ENCODE peak calls at places on chromosomes 16 and 17, in ten cellular contexts. R is astrocyte of the cerebellum, Y is thoracic aorta, Q is A549, L is PC-3, M is fibroblast of mammary gland, I is AG10803, H is GM13976, W is H1, N is fibroblast of lung. A is an unnamed sample.

GRCh38 chr17:34110315-34110714 is 144.8 kb upstream of the CCL2 start:
- DNase-seq in R (no peak), Y (no peak), Q (no peak), L (no peak), M (no peak), I (no peak), H (no peak), W (no peak), N (no peak), A (no peak)

GRCh38 chr16:83973581-83974385 is 5.7 kb downstream of the NECAB2 start:
- DNase-seq in R (no peak), Y (no peak), Q (no peak), L (no peak), M (no peak), I (no peak), H (no peak), W (no peak), N (no peak), A (no peak)

GRCh38 chr17:17848311-17848710 is 11.5 kb upstream of the SREBF1 start:
- DNase-seq in R (no peak), Y (no peak), Q (no peak), L (no peak), M (no peak), I (no peak), H (no peak), W (no peak), N (no peak), A (no peak)

GRCh38 chr16:15055141-15056053 is 477 bp downstream of the NTAN1 start:
- DNase-seq in R (no peak), Y (no peak), Q (peak; percentile 30), L (peak; percentile 9), M (peak; percentile 30), I (peak; percentile 34), H (no peak), W (no peak), N (no peak), A (peak; percentile 79)

GRCh38 chr17:45222994-45223540 is 1.4 kb downstream of the FMNL1 start:
- DNase-seq in R (no peak), Y (no peak), Q (no peak), L (no peak), M (no peak), I (no peak), H (no peak), W (no peak), N (no peak), A (no peak)

GRCh38 chr16:73847090-73847489 is 449.5 kb upstream of the PSMD7 start:
- DNase-seq in R (no peak), Y (no peak), Q (no peak), L (no peak), M (no peak), I (no peak), H (no peak), W (no peak), N (no peak), A (no peak)

GRCh38 chr17:173064-173911 is 8.2 kb downstream of the DOC2B start:
- DNase-seq in R (no peak), Y (no peak), Q (no peak), L (no peak), M (no peak), I (no peak), H (no peak), W (no peak), N (no peak), A (no peak)

GRCh38 chr17:64777413-64778101 is 115.5 kb upstream of the SMURF2 start:
- DNase-seq in R (no peak), Y (no peak), Q (no peak), L (no peak), M (no peak), I (no peak), H (peak; percentile 41), W (no peak), N (no peak), A (no peak)

GRCh38 chr16:12257926-12258561 is 281.5 kb downstream of the SNX29 start:
- DNase-seq in R (no peak), Y (no peak), Q (no peak), L (peak; percentile 12), M (no peak), I (no peak), H (no peak), W (no peak), N (no peak), A (no peak)

DNA sequence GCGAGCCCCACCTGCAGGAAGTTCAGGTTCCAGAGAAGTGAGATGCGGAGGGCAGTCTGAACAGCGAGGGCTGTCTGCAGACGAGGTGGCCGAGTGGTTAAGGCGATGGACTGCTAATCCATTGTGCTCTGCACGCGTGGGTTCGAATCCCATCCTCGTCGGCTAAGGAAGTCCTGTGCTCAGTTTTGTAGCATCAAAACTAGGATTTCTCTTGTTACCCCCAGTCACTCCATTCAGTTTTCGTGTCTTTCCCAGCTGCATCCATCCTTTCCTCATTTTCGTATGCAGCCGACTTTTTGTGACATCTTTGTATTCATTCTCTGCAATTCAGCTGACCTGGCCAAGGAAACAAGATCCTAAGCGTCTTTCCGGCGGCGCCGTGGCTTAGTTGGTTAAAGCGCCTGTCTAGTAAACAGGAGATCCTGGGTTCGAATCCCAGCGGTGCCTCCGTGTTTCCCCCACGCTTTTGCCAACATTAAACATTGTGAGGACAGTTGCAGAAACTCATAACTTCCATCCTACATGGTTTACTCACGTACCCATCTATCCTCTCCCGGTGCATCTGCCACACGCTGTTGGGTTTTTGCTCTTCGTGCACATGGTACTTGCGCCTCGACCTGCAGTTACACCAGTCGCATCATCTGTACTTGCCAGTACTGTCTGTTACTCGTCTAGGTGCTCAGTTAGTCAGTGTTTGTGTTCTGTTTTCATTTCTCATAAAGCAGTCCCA is 3.0 kb downstream of the BORCS6 start:
- DNase-seq in R (peak; percentile 91), Y (peak; percentile 81), Q (peak; percentile 91), L (peak; percentile 95), M (peak; percentile 95), I (peak; percentile 96), H (peak; percentile 79), W (peak; percentile 92), N (peak; percentile 93), A (peak; percentile 97)
- TF ChIP-seq CTCF in R (peak; percentile 45), Y (no peak), Q (peak; percentile 20), L (peak; percentile 34), M (peak; percentile 38), I (peak; percentile 52), H (peak; percentile 55), W (no peak), N (peak; percentile 42), A (no peak)

GRCh38 chr17:78345791-78346494 is 13.9 kb downstream of the SOCS3 start:
- DNase-seq in R (no peak), Y (no peak), Q (no peak), L (no peak), M (no peak), I (no peak), H (no peak), W (no peak), N (no peak), A (no peak)

GRCh38 chr17:78344666-78345065 is 15.2 kb downstream of the SOCS3 start:
- DNase-seq in R (no peak), Y (no peak), Q (no peak), L (no peak), M (no peak), I (no peak), H (no peak), W (no peak), N (no peak), A (no peak)

GRCh38 chr17:78343433-78344201 is 16.3 kb downstream of the SOCS3 start:
- DNase-seq in R (no peak), Y (no peak), Q (no peak), L (no peak), M (no peak), I (no peak), H (no peak), W (no peak), N (no peak), A (peak; percentile 83)

GRCh38 chr17:78346605-78347250 is 13.1 kb downstream of the SOCS3 start:
- DNase-seq in R (no peak), Y (no peak), Q (no peak), L (peak; percentile 60), M (peak; percentile 52), I (no peak), H (no peak), W (no peak), N (no peak), A (no peak)

DNA sequence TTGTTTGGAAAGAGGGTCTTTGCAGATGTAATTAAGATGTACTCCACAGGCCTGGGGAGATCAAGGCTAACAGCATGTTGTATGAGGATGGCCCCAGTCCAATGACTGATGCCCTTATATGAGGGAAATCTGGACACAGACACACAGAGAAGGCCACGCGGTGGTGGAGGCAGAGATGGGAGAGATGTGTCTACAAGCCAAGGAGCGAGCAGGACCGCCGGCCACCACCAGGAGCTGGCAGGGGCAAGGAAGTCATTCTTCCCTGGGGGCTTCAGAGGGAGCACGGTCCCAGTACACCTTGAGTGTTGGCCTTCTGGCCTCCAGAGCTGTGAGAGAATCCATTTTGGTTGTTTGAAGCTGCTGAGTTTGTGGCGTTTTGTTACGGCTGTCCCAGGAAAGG is 14.7 kb downstream of the SOCS3 start:
- DNase-seq in R (no peak), Y (no peak), Q (no peak), L (no peak), M (no peak), I (no peak), H (no peak), W (no peak), N (no peak), A (no peak)
- TF ChIP-seq CTCF in R (no peak), Y (no peak), Q (no peak), L (no peak), M (no peak), I (no peak), H (no peak), W (no peak), N (no peak), A (no peak)

DNA sequence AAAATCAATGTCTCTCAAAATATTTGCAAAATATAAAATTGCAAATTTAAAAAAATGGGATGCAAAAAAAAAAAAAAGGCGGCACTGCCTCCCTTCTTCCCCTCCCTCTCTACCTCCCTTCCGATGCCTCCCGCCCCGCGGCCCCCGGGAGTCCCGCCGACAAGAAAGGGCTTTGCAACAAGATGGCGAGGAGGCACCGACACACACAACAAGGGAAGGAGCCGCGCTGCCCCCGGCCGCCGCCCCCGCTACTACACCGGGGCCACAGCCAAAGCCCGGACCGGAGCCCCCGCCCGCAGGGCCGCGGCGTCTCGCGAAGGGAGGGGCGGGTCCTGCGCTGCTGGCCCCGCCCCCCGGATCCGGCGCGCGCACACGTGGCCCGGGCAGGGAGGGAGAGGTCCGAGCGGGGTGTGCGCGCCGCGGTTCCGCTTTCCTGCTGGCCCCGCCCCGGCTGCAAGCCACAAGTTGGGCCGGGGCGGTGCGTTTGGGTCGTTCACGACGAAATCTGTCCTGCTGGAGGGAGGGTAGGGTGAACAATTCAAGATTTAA is at the start of gene MNT:
- DNase-seq in R (peak; percentile 83), Y (peak; percentile 76), Q (peak; percentile 93), L (peak; percentile 92), M (peak; percentile 90), I (peak; percentile 95), H (peak; percentile 95), W (peak; percentile 82), N (peak; percentile 93), A (peak; percentile 95)
- TF ChIP-seq CTCF in R (no peak), Y (no peak), Q (no peak), L (no peak), M (no peak), I (no peak), H (no peak), W (no peak), N (no peak), A (no peak)

GRCh38 chr16:31456988-31457360 is 2.3 kb upstream of the ARMC5 start:
- DNase-seq in R (no peak), Y (no peak), Q (no peak), L (no peak), M (no peak), I (no peak), H (no peak), W (no peak), N (no peak), A (no peak)
- TF ChIP-seq CTCF in R (no peak), Y (no peak), Q (no peak), L (no peak), M (no peak), I (no peak), H (no peak), W (no peak), N (no peak), A (no peak)

A was measured in activated CD8-positive, alpha-beta T cell treated with anti-CD3 and anti-CD28 coated beads for 36 hours.